ENCODE peak calls at places on chromosome 17, in ten cellular contexts. H is stomach, J is adrenal gland, I is IMR-90, K is spleen, Q is ovary, E is breast epithelium, L is sigmoid colon, X is testis, W is GM12891. V is an unnamed sample.

GRCh38 chr17:81576621-81577277 is 24.6 kb upstream of the FAAP100 start:
- DNase-seq in H (no peak), J (no peak), I (peak), K (no peak), Q (no peak), E (no peak), L (no peak), X (no peak), W (no peak), V (no peak)

GRCh38 chr17:58527949-58528348 is 13.5 kb upstream of the MTMR4 start:
- DNase-seq in H (no peak), J (peak), I (peak), K (no peak), Q (no peak), E (no peak), L (no peak), X (no peak), W (no peak), V (no peak)

GRCh38 chr17:20935740-20936139 is 107.1 kb downstream of the USP22 start:
- DNase-seq in H (no peak), J (no peak), I (peak), K (no peak), Q (no peak), E (no peak), L (no peak), X (no peak), W (no peak), V (no peak)

GRCh38 chr17:39627717-39628516 is 1.2 kb downstream of the PPP1R1B start:
- DNase-seq in H (no peak), J (peak), I (no peak), K (no peak), Q (no peak), E (no peak), L (no peak), X (no peak), W (no peak), V (no peak)

GRCh38 chr17:74151551-74152315 is 51.7 kb upstream of the RPL38 start:
- DNase-seq in H (no peak), J (no peak), I (no peak), K (no peak), Q (no peak), E (no peak), L (no peak), X (no peak), W (no peak), V (no peak)

GRCh38 chr17:80116276-80116922 is 15.0 kb downstream of the GAA start:
- DNase-seq in H (no peak), J (no peak), I (peak), K (no peak), Q (no peak), E (no peak), L (no peak), X (peak), W (no peak), V (no peak)

GRCh38 chr17:14738652-14738988 is 437.7 kb downstream of the HS3ST3B1 start:
- DNase-seq in H (no peak), J (peak), I (no peak), K (no peak), Q (no peak), E (no peak), L (no peak), X (no peak), W (no peak), V (no peak)

GRCh38 chr17:76164331-76164730 is 23.3 kb upstream of the FOXJ1 start:
- DNase-seq in H (no peak), J (no peak), I (no peak), K (no peak), Q (no peak), E (no peak), L (no peak), X (peak), W (no peak), V (no peak)

GRCh38 chr17:79633937-79634813 is 23.3 kb upstream of the RBFOX3 start:
- DNase-seq in H (peak), J (no peak), I (no peak), K (no peak), Q (no peak), E (peak), L (peak), X (peak), W (no peak), V (no peak)

GRCh38 chr17:83062011-83062817 is 17.2 kb upstream of the METRNL start:
- DNase-seq in H (no peak), J (no peak), I (no peak), K (peak), Q (no peak), E (peak), L (peak), X (peak), W (no peak), V (no peak)

GRCh38 chr17:77894126-77894956 is 64.2 kb upstream of the TNRC6C start:
- DNase-seq in H (no peak), J (no peak), I (no peak), K (peak), Q (peak), E (no peak), L (peak), X (no peak), W (no peak), V (no peak)
- TF ChIP-seq POLR2A in H (no peak), J (no peak), I (no peak), K (no peak), Q (no peak), E (no peak), L (no peak), X (no peak), W (no peak), V (no peak)

GRCh38 chr17:31491794-31492171 is 100.3 kb downstream of the RAB11FIP4 start:
- DNase-seq in H (no peak), J (no peak), I (no peak), K (peak), Q (no peak), E (no peak), L (no peak), X (no peak), W (no peak), V (peak)
- TF ChIP-seq POLR2A in H (no peak), J (no peak), I (no peak), K (no peak), Q (no peak), E (no peak), L (no peak), X (no peak), W (no peak), V (no peak)

GRCh38 chr17:47957591-47958490 is at the start of gene PRR15L:
- DNase-seq in H (peak), J (no peak), I (no peak), K (no peak), Q (no peak), E (peak), L (no peak), X (no peak), W (no peak), V (no peak)
- TF ChIP-seq POLR2A in H (no peak), J (no peak), I (no peak), K (no peak), Q (no peak), E (peak), L (peak), X (no peak), W (no peak), V (no peak)

GRCh38 chr17:8382880-8383142 is 182 bp downstream of the RPL26 start:
- DNase-seq in H (no peak), J (no peak), I (no peak), K (no peak), Q (no peak), E (no peak), L (no peak), X (no peak), W (no peak), V (no peak)
- TF ChIP-seq POLR2A in H (no peak), J (no peak), I (no peak), K (no peak), Q (no peak), E (no peak), L (peak), X (no peak), W (no peak), V (no peak)

V was measured in heart left ventricle.